ENCODE peak calls at places on chromosomes 4 and X, in eight cellular contexts. R is GM23248; C is cortex of kidney; W is AML-193; Q is dorsolateral prefrontal cortex; L is T follicular helper cell; N is activated CD4-positive, alpha-beta T cell treated with anti-CD3 and anti-CD28 coated beads for 24 hours; B is BJ. M is an unnamed sample.

GRCh38 chr4:85726555-85726954 is 251.6 kb downstream of the ARHGAP24 start:
- DNase-seq in W (no peak), B (no peak), R (no peak), L (no peak), C (no peak), Q (no peak), N (no peak), M (no peak)

GRCh38 chr4:6221296-6221850 is 21.0 kb upstream of the JAKMIP1 start:
- DNase-seq in C (no peak), Q (peak; percentile 47), L (no peak), R (no peak), N (no peak), W (no peak), B (no peak), M (no peak)

GRCh38 chr4:122508083-122508482 is 51.6 kb upstream of the IL2 start:
- DNase-seq in W (peak; percentile 4), R (peak; percentile 3), C (no peak), B (no peak), L (no peak), Q (no peak), N (no peak), M (no peak)

GRCh38 chrX:23031600-23031999 is 31.8 kb downstream of the DDX53 start:
- DNase-seq in W (no peak), B (no peak), Q (no peak), R (no peak), L (no peak), C (no peak), N (no peak), M (no peak)

GRCh38 chr4:86452323-86452995 is 92.6 kb upstream of the MAPK10 start:
- DNase-seq in R (no peak), Q (no peak), N (no peak), B (no peak), C (no peak), L (no peak), W (no peak), M (no peak)

GRCh38 chrX:14050704-14051103 is 21.0 kb upstream of the GEMIN8 start:
- DNase-seq in L (no peak), R (peak; percentile 66), Q (no peak), N (no peak), C (no peak), B (no peak), W (no peak), M (no peak)

GRCh38 chr4:96150501-96150900 is 310.6 kb downstream of the PDHA2 start:
- DNase-seq in N (no peak), Q (no peak), B (no peak), W (no peak), R (no peak), L (no peak), C (no peak), M (no peak)

GRCh38 chrX:51494409-51494808 is 2.0 kb downstream of the NUDT11 start:
- DNase-seq in Q (no peak), W (no peak), B (no peak), N (no peak), R (peak; percentile 8), L (no peak), C (no peak), M (no peak)

GRCh38 chr4:1887065-1887464 is 15.9 kb downstream of the NSD2 start:
- DNase-seq in C (no peak), L (no peak), N (no peak), B (no peak), W (no peak), Q (no peak), R (no peak), M (no peak)

GRCh38 chr4:45475490-45475889 is 648.4 kb downstream of the GABRG1 start:
- DNase-seq in B (no peak), C (no peak), R (no peak), W (no peak), L (no peak), N (no peak), Q (no peak), M (no peak)

GRCh38 chr4:18636001-18636680 is 614.6 kb upstream of the LCORL start:
- DNase-seq in Q (no peak), R (no peak), L (no peak), B (no peak), C (no peak), W (no peak), N (no peak), M (no peak)